ENCODE peak calls at places on chromosome 5, in ten cellular contexts. N is mucosa of descending colon; O is cardiac muscle cell; V is effector memory CD4-positive, alpha-beta T cell; L is upper lobe of left lung; U is Peyer's patch; I is sigmoid colon; A is SJCRH30; S is testis; B is heart right ventricle. H is an unnamed sample.
A peak's percentile ranks its signal among the peaks of the same experiment; 100 is the strongest.

GRCh38 chr5:102856374-102856748 is 101.3 kb downstream of the PAM start:
- DNase-seq in N (no peak), O (peak; percentile 16), V (no peak), L (no peak), U (no peak), I (no peak), A (no peak), S (no peak), B (no peak), H (no peak)

GRCh38 chr5:132238169-132238744 is 10.6 kb upstream of the P4HA2 start:
- DNase-seq in N (peak; percentile 80), O (peak; percentile 77), V (peak; percentile 32), L (peak; percentile 56), U (peak; percentile 75), I (peak; percentile 84), A (peak; percentile 82), S (peak; percentile 88), B (peak; percentile 54), H (peak; percentile 85)

GRCh38 chr5:112174959-112175594 is 244.0 kb downstream of the EPB41L4A start:
- DNase-seq in N (no peak), O (peak; percentile 71), V (no peak), L (no peak), U (no peak), I (no peak), A (peak; percentile 44), S (peak; percentile 28), B (no peak), H (peak; percentile 25)

GRCh38 chr5:159286420-159287035 is 23.4 kb downstream of the UBLCP1 start:
- DNase-seq in N (no peak), O (peak; percentile 57), V (no peak), L (no peak), U (no peak), I (no peak), A (no peak), S (no peak), B (no peak), H (peak; percentile 16)

GRCh38 chr5:132437604-132438275 is 52.8 kb downstream of the IRF1 start:
- DNase-seq in N (peak; percentile 72), O (peak; percentile 94), V (peak; percentile 39), L (peak; percentile 89), U (peak; percentile 92), I (peak; percentile 95), A (no peak), S (peak; percentile 87), B (peak; percentile 73), H (peak; percentile 46)

GRCh38 chr5:72394688-72395087 is 74.5 kb downstream of the PTCD2 start:
- DNase-seq in N (no peak), O (peak; percentile 46), V (no peak), L (no peak), U (no peak), I (no peak), A (no peak), S (peak; percentile 30), B (no peak), H (peak; percentile 26)

GRCh38 chr5:90888511-90889324 is 330.1 kb downstream of the ADGRV1 start:
- DNase-seq in N (no peak), O (peak; percentile 37), V (no peak), L (no peak), U (no peak), I (no peak), A (no peak), S (no peak), B (no peak), H (no peak)

GRCh38 chr5:174793076-174793475 is 68.7 kb downstream of the MSX2 start:
- DNase-seq in N (no peak), O (no peak), V (no peak), L (no peak), U (no peak), I (no peak), A (no peak), S (no peak), B (no peak), H (no peak)

GRCh38 chr5:57592236-57592635 is 109.6 kb upstream of the ACTBL2 start:
- DNase-seq in N (no peak), O (no peak), V (no peak), L (no peak), U (no peak), I (no peak), A (no peak), S (no peak), B (no peak), H (no peak)

GRCh38 chr5:26278078-26278477 is 760.3 kb downstream of the CDH9 start:
- DNase-seq in N (no peak), O (no peak), V (no peak), L (no peak), U (no peak), I (no peak), A (no peak), S (no peak), B (no peak), H (no peak)

GRCh38 chr5:74679968-74680367 is 5.1 kb upstream of the HEXB start:
- DNase-seq in N (no peak), O (no peak), V (no peak), L (no peak), U (no peak), I (no peak), A (no peak), S (no peak), B (no peak), H (no peak)

GRCh38 chr5:74282495-74282894 is 358.0 kb downstream of the ENC1 start:
- DNase-seq in N (no peak), O (no peak), V (no peak), L (no peak), U (no peak), I (no peak), A (no peak), S (no peak), B (no peak), H (no peak)

GRCh38 chr5:1494780-1495524 is 28.8 kb downstream of the LPCAT1 start:
- DNase-seq in N (peak; percentile 62), O (no peak), V (no peak), L (peak; percentile 77), U (peak; percentile 91), I (no peak), A (no peak), S (no peak), B (no peak), H (no peak)

GRCh38 chr5:173668910-173669309 is 52.5 kb upstream of the BOD1 start:
- DNase-seq in N (no peak), O (no peak), V (no peak), L (no peak), U (no peak), I (no peak), A (no peak), S (no peak), B (no peak), H (no peak)

GRCh38 chr5:173671121-173671949 is 54.9 kb upstream of the BOD1 start:
- DNase-seq in N (no peak), O (peak; percentile 56), V (no peak), L (peak; percentile 41), U (no peak), I (no peak), A (no peak), S (peak; percentile 56), B (peak; percentile 47), H (no peak)

GRCh38 chr5:173670791-173671120 is 54.3 kb upstream of the BOD1 start:
- DNase-seq in N (no peak), O (peak; percentile 29), V (no peak), L (no peak), U (no peak), I (no peak), A (no peak), S (no peak), B (no peak), H (no peak)

GRCh38 chr5:173669483-173669882 is 53.0 kb upstream of the BOD1 start:
- DNase-seq in N (no peak), O (no peak), V (no peak), L (no peak), U (no peak), I (no peak), A (no peak), S (no peak), B (no peak), H (no peak)

DNA sequence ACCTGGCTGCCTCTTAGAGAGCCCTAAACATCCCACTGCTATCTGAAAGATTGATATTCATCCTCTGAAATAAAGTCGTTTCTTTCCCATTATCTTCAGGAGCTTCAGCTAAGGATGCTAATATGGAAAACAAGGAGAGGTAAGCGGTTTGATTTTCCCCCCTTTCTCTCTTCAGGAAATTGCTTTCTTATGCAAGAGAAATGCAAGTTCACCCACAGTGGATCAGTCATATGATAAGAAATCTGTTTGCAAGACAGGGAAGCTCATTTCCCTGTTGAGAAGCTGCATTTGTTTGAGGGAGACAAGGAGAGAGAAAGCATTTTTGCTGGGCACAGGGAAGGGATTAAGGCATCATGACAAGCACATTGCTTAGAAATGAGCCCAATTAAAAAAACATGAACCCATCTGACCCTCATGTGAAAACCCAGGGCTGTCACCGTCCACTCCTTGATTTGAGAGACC is 53.7 kb upstream of the BOD1 start:
- DNase-seq in N (no peak), O (peak; percentile 66), V (no peak), L (no peak), U (no peak), I (no peak), A (no peak), S (no peak), B (no peak), H (no peak)
- H3K9me3 ChIP-seq in N (peaks cover 3% of the 10 kb centered on the region), O (no peaks in the 10 kb centered on the region), V (no peaks in the 10 kb centered on the region), L (no peaks in the 10 kb centered on the region), U (no peaks in the 10 kb centered on the region), I (no peaks in the 10 kb centered on the region), A (peaks cover 3% of the 10 kb centered on the region), S (no peaks in the 10 kb centered on the region), B (no peaks in the 10 kb centered on the region), H (no peaks in the 10 kb centered on the region)

GRCh38 chr5:158195811-158196210 is 336.9 kb upstream of the CLINT1 start:
- DNase-seq in N (no peak), O (no peak), V (no peak), L (no peak), U (no peak), I (no peak), A (no peak), S (no peak), B (no peak), H (no peak)
- H3K9me3 ChIP-seq in N (no peaks in the 10 kb centered on the region), O (no peaks in the 10 kb centered on the region), V (no peaks in the 10 kb centered on the region), L (no peaks in the 10 kb centered on the region), U (no peaks in the 10 kb centered on the region), I (no peaks in the 10 kb centered on the region), A (peaks cover 3% of the 10 kb centered on the region), S (no peaks in the 10 kb centered on the region), B (no peaks in the 10 kb centered on the region), H (no peaks in the 10 kb centered on the region)

GRCh38 chr5:160906077-160906476 is 54.1 kb upstream of the ATP10B start:
- DNase-seq in N (no peak), O (no peak), V (no peak), L (no peak), U (no peak), I (no peak), A (no peak), S (no peak), B (no peak), H (no peak)
- H3K9me3 ChIP-seq in N (no peaks in the 10 kb centered on the region), O (no peaks in the 10 kb centered on the region), V (no peaks in the 10 kb centered on the region), L (no peaks in the 10 kb centered on the region), U (no peaks in the 10 kb centered on the region), I (no peaks in the 10 kb centered on the region), A (no peaks in the 10 kb centered on the region), S (no peaks in the 10 kb centered on the region), B (no peaks in the 10 kb centered on the region), H (no peaks in the 10 kb centered on the region)

DNA sequence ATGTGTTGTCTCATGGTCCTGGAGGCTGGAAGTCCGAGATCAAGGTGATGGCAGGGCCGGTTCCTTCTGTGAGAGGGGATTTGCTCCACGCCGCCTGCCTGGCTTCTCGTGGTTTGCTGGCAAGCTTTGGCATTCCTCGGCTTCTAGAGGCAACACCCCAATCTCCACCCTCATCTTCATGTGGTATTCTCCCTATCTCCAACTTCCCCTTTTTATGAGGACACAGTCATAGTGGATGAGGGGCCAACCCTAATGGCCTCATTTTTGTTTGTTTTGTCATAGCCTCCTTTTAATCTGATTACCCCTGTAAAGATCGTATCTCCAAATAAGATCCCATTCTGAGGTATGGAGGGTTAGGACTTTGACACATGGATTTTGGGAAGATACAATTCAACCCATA is 41.7 kb upstream of the CLK4 start:
- DNase-seq in N (no peak), O (no peak), V (no peak), L (no peak), U (no peak), I (no peak), A (no peak), S (no peak), B (no peak), H (no peak)
- H3K9me3 ChIP-seq in N (no peaks in the 10 kb centered on the region), O (no peaks in the 10 kb centered on the region), V (no peaks in the 10 kb centered on the region), L (no peaks in the 10 kb centered on the region), U (no peaks in the 10 kb centered on the region), I (peaks cover 3% of the 10 kb centered on the region), A (peaks cover 3% of the 10 kb centered on the region), S (no peaks in the 10 kb centered on the region), B (no peaks in the 10 kb centered on the region), H (no peaks in the 10 kb centered on the region)